ENCODE peak calls at places on chromosomes 6 and 20, in ten cellular contexts. Z is GDM1; N is left ventricle myocardium superior; H is SJSA1; X is activated CD8-positive, alpha-beta memory T cell treated with anti-CD3 and anti-CD28 coated beads for 4 hours; J is NCI-H1694; U is mesenteric fat pad; W is H9; K is GM12892; O is psoas muscle. Y is an unnamed sample.

GRCh38 chr20:46343358-46344357 is 35.4 kb upstream of the CDH22 start:
- DNase-seq in Z (no peak), N (no peak), H (no peak), X (no peak), J (peak), U (no peak), W (no peak), K (no peak), O (no peak), Y (no peak)

GRCh38 chr20:25056601-25057233 is 1.2 kb downstream of the ACSS1 start:
- DNase-seq in Z (no peak), N (peak), H (no peak), X (no peak), J (no peak), U (no peak), W (no peak), K (no peak), O (no peak), Y (no peak)

GRCh38 chr6:27726620-27727023 is 185.6 kb downstream of the OR2B2 start:
- DNase-seq in Z (no peak), N (no peak), H (no peak), X (no peak), J (no peak), U (no peak), W (peak), K (no peak), O (no peak), Y (no peak)

GRCh38 chr20:16292227-16292626 is 281.0 kb downstream of the KIF16B start:
- DNase-seq in Z (no peak), N (no peak), H (no peak), X (no peak), J (no peak), U (no peak), W (no peak), K (no peak), O (no peak), Y (no peak)

GRCh38 chr6:121838842-121839241 is 403.4 kb downstream of the GJA1 start:
- DNase-seq in Z (peak), N (peak), H (peak), X (no peak), J (no peak), U (no peak), W (no peak), K (no peak), O (no peak), Y (no peak)

GRCh38 chr20:40728470-40728869 is 39.4 kb upstream of the MAFB start:
- DNase-seq in Z (no peak), N (no peak), H (no peak), X (no peak), J (no peak), U (no peak), W (no peak), K (no peak), O (no peak), Y (no peak)

GRCh38 chr6:95431637-95432228 is 145.6 kb upstream of the MANEA start:
- DNase-seq in Z (no peak), N (no peak), H (peak), X (no peak), J (peak), U (no peak), W (no peak), K (no peak), O (no peak), Y (no peak)

GRCh38 chr20:4329232-4329631 is 313.9 kb upstream of the RNF24 start:
- DNase-seq in Z (no peak), N (no peak), H (no peak), X (no peak), J (no peak), U (no peak), W (no peak), K (no peak), O (no peak), Y (no peak)

GRCh38 chr6:118387921-118388701 is 160.0 kb upstream of the PLN start:
- DNase-seq in Z (no peak), N (no peak), H (peak), X (no peak), J (no peak), U (no peak), W (no peak), K (no peak), O (no peak), Y (no peak)

GRCh38 chr20:6566821-6567220 is 200.7 kb upstream of the BMP2 start:
- DNase-seq in Z (no peak), N (no peak), H (peak), X (no peak), J (no peak), U (no peak), W (no peak), K (no peak), O (no peak), Y (no peak)

GRCh38 chr6:13760948-13761347 is 49.3 kb upstream of the RANBP9 start:
- DNase-seq in Z (no peak), N (no peak), H (no peak), X (no peak), J (no peak), U (no peak), W (no peak), K (no peak), O (no peak), Y (no peak)

GRCh38 chr20:34058831-34059230 is 53.2 kb downstream of the EIF2S2 start:
- DNase-seq in Z (no peak), N (no peak), H (no peak), X (no peak), J (no peak), U (no peak), W (no peak), K (no peak), O (no peak), Y (no peak)

GRCh38 chr20:438581-439469 is 23.5 kb downstream of the TBC1D20 start:
- DNase-seq in Z (peak), N (peak), H (no peak), X (no peak), J (no peak), U (peak), W (no peak), K (no peak), O (no peak), Y (no peak)

GRCh38 chr6:108117427-108118358 is 43.2 kb upstream of the OSTM1 start:
- DNase-seq in Z (peak), N (peak), H (peak), X (no peak), J (no peak), U (no peak), W (peak), K (no peak), O (peak), Y (peak)

GRCh38 chr6:30155522-30156261 is 5.3 kb downstream of the TRIM10 start:
- DNase-seq in Z (no peak), N (no peak), H (no peak), X (no peak), J (no peak), U (no peak), W (no peak), K (no peak), O (no peak), Y (no peak)

GRCh38 chr6:104527761-104528415 is 331.8 kb downstream of the HACE1 start:
- DNase-seq in Z (no peak), N (no peak), H (peak), X (no peak), J (no peak), U (no peak), W (peak), K (no peak), O (no peak), Y (no peak)

GRCh38 chr6:158344534-158344933 is 32.3 kb downstream of the TULP4 start:
- DNase-seq in Z (no peak), N (no peak), H (no peak), X (no peak), J (no peak), U (no peak), W (no peak), K (no peak), O (no peak), Y (no peak)

GRCh38 chr6:136466789-136467585 is 83.2 kb downstream of the MAP7 start:
- DNase-seq in Z (no peak), N (no peak), H (no peak), X (no peak), J (peak), U (no peak), W (no peak), K (no peak), O (no peak), Y (no peak)

GRCh38 chr20:23049201-23049932 is at the start of gene THBD:
- DNase-seq in Z (peak), N (peak), H (peak), X (no peak), J (no peak), U (peak), W (peak), K (no peak), O (peak), Y (no peak)

GRCh38 chr6:90126178-90126577 is 170.5 kb downstream of the BACH2 start:
- DNase-seq in Z (no peak), N (no peak), H (no peak), X (no peak), J (no peak), U (no peak), W (no peak), K (no peak), O (no peak), Y (no peak)

GRCh38 chr20:40009542-40009941 is 679.5 kb downstream of the MAFB start:
- DNase-seq in Z (no peak), N (no peak), H (no peak), X (no peak), J (no peak), U (no peak), W (no peak), K (no peak), O (no peak), Y (no peak)

GRCh38 chr6:153997221-153997620 is 41.8 kb upstream of the OPRM1 start:
- DNase-seq in Z (no peak), N (no peak), H (no peak), X (no peak), J (no peak), U (no peak), W (no peak), K (no peak), O (no peak), Y (no peak)

GRCh38 chr6:28980797-28981390 is 24.2 kb downstream of the ZNF311 start:
- DNase-seq in Z (peak), N (peak), H (peak), X (no peak), J (peak), U (no peak), W (peak), K (peak), O (peak), Y (peak)

GRCh38 chr6:32046450-32047083 is 8.4 kb downstream of the CYP21A2 start:
- DNase-seq in Z (no peak), N (peak), H (no peak), X (no peak), J (no peak), U (no peak), W (peak), K (no peak), O (peak), Y (no peak)

GRCh38 chr6:170423814-170424633 is 117.5 kb downstream of the FAM120B start:
- DNase-seq in Z (no peak), N (no peak), H (no peak), X (no peak), J (no peak), U (no peak), W (no peak), K (no peak), O (no peak), Y (no peak)

GRCh38 chr6:16414205-16414604 is 175.8 kb downstream of the GMPR start:
- DNase-seq in Z (no peak), N (no peak), H (peak), X (no peak), J (no peak), U (no peak), W (no peak), K (no peak), O (no peak), Y (no peak)

GRCh38 chr6:157954150-157955117 is 27.2 kb upstream of the SYNJ2 start:
- DNase-seq in Z (no peak), N (no peak), H (no peak), X (no peak), J (no peak), U (no peak), W (peak), K (no peak), O (no peak), Y (no peak)

GRCh38 chr6:146785001-146785585 is 186.3 kb downstream of the ADGB start:
- DNase-seq in Z (peak), N (no peak), H (peak), X (no peak), J (peak), U (no peak), W (no peak), K (no peak), O (no peak), Y (no peak)

GRCh38 chr6:41021832-41022231 is 17.2 kb downstream of the UNC5CL start:
- DNase-seq in Z (no peak), N (no peak), H (peak), X (no peak), J (no peak), U (no peak), W (no peak), K (no peak), O (no peak), Y (no peak)

GRCh38 chr6:155943635-155944034 is 488.0 kb upstream of the NOX3 start:
- DNase-seq in Z (no peak), N (no peak), H (no peak), X (no peak), J (no peak), U (no peak), W (no peak), K (no peak), O (no peak), Y (no peak)

GRCh38 chr20:8213831-8214587 is 81.9 kb downstream of the PLCB1 start:
- DNase-seq in Z (no peak), N (no peak), H (no peak), X (no peak), J (no peak), U (no peak), W (no peak), K (no peak), O (no peak), Y (no peak)

GRCh38 chr20:62143118-62143975 is at the start of the genes PSMA7 and SS18L1:
- DNase-seq in Z (peak), N (peak), H (peak), X (peak), J (peak), U (peak), W (peak), K (peak), O (peak), Y (peak)

GRCh38 chr20:19802492-19803158 is 44.6 kb downstream of the RIN2 start:
- DNase-seq in Z (no peak), N (no peak), H (no peak), X (no peak), J (peak), U (no peak), W (peak), K (no peak), O (no peak), Y (no peak)

GRCh38 chr20:34713194-34713943 is 9.2 kb downstream of the TP53INP2 start:
- DNase-seq in Z (no peak), N (no peak), H (peak), X (no peak), J (peak), U (no peak), W (no peak), K (no peak), O (no peak), Y (peak)

GRCh38 chr20:63500902-63501817 is 2.3 kb upstream of the EEF1A2 start:
- DNase-seq in Z (no peak), N (no peak), H (no peak), X (no peak), J (no peak), U (no peak), W (no peak), K (no peak), O (peak), Y (no peak)

GRCh38 chr6:108622601-108623335 is 62.1 kb downstream of the FOXO3 start:
- DNase-seq in Z (peak), N (peak), H (peak), X (no peak), J (no peak), U (no peak), W (no peak), K (no peak), O (peak), Y (no peak)

GRCh38 chr20:56442381-56443365 is 25.8 kb upstream of the RTF2 start:
- DNase-seq in Z (no peak), N (no peak), H (no peak), X (no peak), J (no peak), U (peak), W (no peak), K (no peak), O (no peak), Y (no peak)